ENCODE peak calls at places on chromosomes 12 and 14, in ten cellular contexts. W is stimulated activated CD4-positive, alpha-beta T cell treated with anti-CD3 and anti-CD28 coated beads, Interleukin-4, amount 100 ng/mL, for 1 hour; J is activated CD8-positive, alpha-beta memory T cell treated with anti-CD3 and anti-CD28 coated beads for 48 hours; Z is stimulated activated effector memory CD8-positive, alpha-beta T cell treated with anti-CD3 and anti-CD28 coated beads, Interleukin-12 subunit alpha, Interleukin-12 subunit beta, amount 100 ng/mL, for 72 hours; T is NCI-H1417; A is NCI-H1694; B is Right ventricle myocardium inferior; U is AG09319; K is AG10803; Q is HFFc6. S is an unnamed sample.

GRCh38 chr12:124730455-124730932 is 133.2 kb downstream of the SCARB1 start:
- DNase-seq in U (no peak), K (peak), W (no peak), Q (no peak), B (no peak), J (no peak), Z (no peak), A (no peak), T (peak), S (no peak)

GRCh38 chr12:47942327-47943230 is 20.8 kb upstream of the TMEM106C start:
- DNase-seq in B (no peak), J (peak), Z (no peak), A (no peak), T (no peak), Q (no peak), U (no peak), K (no peak), W (peak), S (no peak)

GRCh38 chr12:92529944-92530343 is 172.8 kb upstream of the PLEKHG7 start:
- DNase-seq in Q (no peak), J (no peak), B (no peak), W (no peak), Z (no peak), T (no peak), K (no peak), U (no peak), A (no peak), S (peak)

GRCh38 chr14:73477618-73478266 is 13.0 kb upstream of the RIOX1 start:
- DNase-seq in J (no peak), Z (no peak), K (peak), T (no peak), B (no peak), W (no peak), A (no peak), U (no peak), Q (no peak), S (no peak)

GRCh38 chr14:103427485-103428443 is 42.5 kb downstream of the MARK3 start:
- DNase-seq in J (peak), U (no peak), Z (peak), K (peak), W (no peak), A (no peak), B (no peak), T (no peak), Q (peak), S (peak)

GRCh38 chr12:113174461-113175384 is 10.6 kb downstream of the DDX54 start:
- DNase-seq in B (peak), U (no peak), J (peak), K (peak), W (peak), Q (peak), T (peak), A (peak), Z (peak), S (no peak)

GRCh38 chr14:23364604-23365352 is at the start of gene EFS:
- DNase-seq in Z (no peak), T (no peak), A (peak), K (peak), Q (no peak), J (no peak), W (no peak), B (peak), U (no peak), S (no peak)

GRCh38 chr12:55258288-55258687 is 13.9 kb downstream of the OR6C74 start:
- DNase-seq in T (no peak), U (no peak), Z (no peak), Q (no peak), K (no peak), A (no peak), B (no peak), W (no peak), J (no peak), S (no peak)

GRCh38 chr12:96239711-96240234 is 45.6 kb downstream of the ELK3 start:
- DNase-seq in T (no peak), J (no peak), W (no peak), K (peak), B (peak), A (peak), Q (no peak), U (no peak), Z (no peak), S (no peak)

GRCh38 chr12:66062280-66062605 is 68.3 kb downstream of the LLPH start:
- DNase-seq in T (no peak), Z (no peak), B (no peak), U (no peak), W (no peak), K (no peak), A (no peak), J (no peak), Q (peak), S (no peak)

GRCh38 chr12:109772622-109773321 is 59.1 kb downstream of the FAM222A start:
- DNase-seq in J (no peak), K (no peak), Q (no peak), W (no peak), B (no peak), Z (no peak), T (no peak), U (no peak), A (no peak), S (no peak)